ENCODE peak calls at places on chromosomes 2 and 18, in six cellular contexts. D is CD8-positive, alpha-beta T cell; B is pancreas; S is heart right ventricle; F is Panc1; N is HCT116. U is an unnamed sample. For H3K27me3, the result is how much of the 10 kb centered on the place peaks cover.

GRCh38 chr2:64675860-64676259 is 22.1 kb upstream of the SERTAD2 start:
- ATAC-seq in D (peak), B (no peak), S (no peak), F (peak), N (peak), U (no peak)

GRCh38 chr2:38615237-38615636 is 12.5 kb upstream of the HNRNPLL start:
- ATAC-seq in D (no peak), B (no peak), S (no peak), F (no peak), N (no peak), U (no peak)

GRCh38 chr2:179443175-179443574 is 178.5 kb upstream of the SESTD1 start:
- ATAC-seq in D (no peak), B (no peak), S (peak), F (no peak), N (no peak), U (no peak)

GRCh38 chr2:130366720-130367119 is 10.9 kb downstream of the PTPN18 start:
- ATAC-seq in D (no peak), B (peak), S (no peak), F (no peak), N (no peak), U (no peak)

GRCh38 chr2:20443276-20443920 is 3.5 kb upstream of the RHOB start:
- ATAC-seq in D (no peak), B (peak), S (no peak), F (no peak), N (no peak), U (no peak)

GRCh38 chr2:47070920-47071824 is 83.9 kb downstream of the STPG4 start:
- ATAC-seq in D (peak), B (no peak), S (peak), F (no peak), N (no peak), U (peak)

GRCh38 chr2:118124293-118124891 is 36.1 kb downstream of the INSIG2 start:
- ATAC-seq in D (no peak), B (no peak), S (peak), F (no peak), N (no peak), U (no peak)

GRCh38 chr2:199798004-199798403 is 53.0 kb downstream of the FTCDNL1 start:
- ATAC-seq in D (no peak), B (no peak), S (no peak), F (no peak), N (no peak), U (no peak)

GRCh38 chr2:233209117-233209977 is 42.1 kb upstream of the ATG16L1 start:
- ATAC-seq in D (no peak), B (no peak), S (no peak), F (peak), N (peak), U (no peak)

GRCh38 chr2:127154985-127155650 is 48.2 kb upstream of the BIN1 start:
- ATAC-seq in D (no peak), B (no peak), S (peak), F (no peak), N (no peak), U (peak)

GRCh38 chr2:69253033-69253535 is 133.9 kb downstream of the GFPT1 start:
- ATAC-seq in D (no peak), B (no peak), S (no peak), F (peak), N (no peak), U (no peak)

GRCh38 chr2:69248232-69248631 is 138.8 kb downstream of the GFPT1 start:
- ATAC-seq in D (no peak), B (peak), S (no peak), F (peak), N (no peak), U (no peak)

GRCh38 chr2:69250981-69251380 is 136.0 kb downstream of the GFPT1 start:
- ATAC-seq in D (no peak), B (no peak), S (no peak), F (no peak), N (no peak), U (no peak)

GRCh38 chr2:69255760-69256159 is 131.3 kb downstream of the GFPT1 start:
- ATAC-seq in D (no peak), B (no peak), S (no peak), F (no peak), N (no peak), U (no peak)

GRCh38 chr2:69253893-69254292 is 133.1 kb downstream of the GFPT1 start:
- ATAC-seq in D (no peak), B (no peak), S (peak), F (peak), N (no peak), U (peak)
- H3K27ac ChIP-seq in D (no peak), B (no peak), S (peak), F (peak), N (no peak), U (peak)

DNA sequence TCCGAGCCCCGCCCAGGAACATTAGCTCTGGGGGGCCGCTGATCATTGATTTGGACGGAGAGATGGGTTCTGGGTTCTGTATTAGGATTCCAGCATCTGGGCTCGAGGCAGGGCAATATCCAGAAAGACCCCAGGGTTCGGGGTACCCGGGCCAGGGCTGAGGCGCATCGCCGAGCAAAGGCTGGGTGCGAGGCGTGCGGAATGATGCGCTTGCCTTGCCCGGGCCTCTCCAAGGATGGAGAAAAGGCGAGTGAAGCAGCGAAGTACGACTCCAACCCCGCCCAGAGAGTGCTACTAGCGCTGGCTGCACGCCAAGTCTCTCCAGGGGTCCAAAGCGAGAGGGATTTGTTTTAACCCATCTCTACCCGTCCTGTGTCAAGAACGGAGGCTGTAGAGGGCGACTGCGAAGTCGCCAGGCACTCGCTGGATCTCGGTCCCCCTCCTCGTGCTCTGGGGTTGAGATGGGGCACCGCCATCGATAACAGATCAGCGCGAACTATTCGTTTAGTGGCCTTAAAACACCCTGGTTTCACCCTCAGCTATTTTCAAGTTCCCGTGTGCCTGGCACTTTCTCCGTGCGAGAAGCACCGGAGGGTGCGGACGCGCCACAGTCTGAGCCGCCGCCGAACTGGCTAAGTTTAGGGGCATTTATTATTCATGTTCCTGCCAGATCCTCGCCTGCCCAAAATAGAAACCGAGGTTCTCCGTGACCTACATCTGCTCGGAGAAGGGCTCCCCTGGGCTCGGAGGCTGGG is 1.9 kb downstream of the ADCYAP1 start:
- ATAC-seq in D (no peak), B (no peak), S (no peak), F (no peak), N (no peak), U (no peak)
- H3K27me3 ChIP-seq in D (under half), B (under half), S (half or more), F (under half), N (under half), U (half or more)

GRCh38 chr2:219551412-219551811 is 7.6 kb downstream of the TMEM198 start:
- ATAC-seq in D (no peak), B (no peak), S (no peak), F (no peak), N (peak), U (no peak)
- H3K4me3 ChIP-seq in D (no peak), B (no peak), S (no peak), F (peak), N (peak), U (peak)

GRCh38 chr18:2851771-2852170 is 5.0 kb downstream of the EMILIN2 start:
- ATAC-seq in D (no peak), B (no peak), S (no peak), F (no peak), N (no peak), U (no peak)
- H3K27ac ChIP-seq in D (no peak), B (no peak), S (no peak), F (no peak), N (no peak), U (no peak)

DNA sequence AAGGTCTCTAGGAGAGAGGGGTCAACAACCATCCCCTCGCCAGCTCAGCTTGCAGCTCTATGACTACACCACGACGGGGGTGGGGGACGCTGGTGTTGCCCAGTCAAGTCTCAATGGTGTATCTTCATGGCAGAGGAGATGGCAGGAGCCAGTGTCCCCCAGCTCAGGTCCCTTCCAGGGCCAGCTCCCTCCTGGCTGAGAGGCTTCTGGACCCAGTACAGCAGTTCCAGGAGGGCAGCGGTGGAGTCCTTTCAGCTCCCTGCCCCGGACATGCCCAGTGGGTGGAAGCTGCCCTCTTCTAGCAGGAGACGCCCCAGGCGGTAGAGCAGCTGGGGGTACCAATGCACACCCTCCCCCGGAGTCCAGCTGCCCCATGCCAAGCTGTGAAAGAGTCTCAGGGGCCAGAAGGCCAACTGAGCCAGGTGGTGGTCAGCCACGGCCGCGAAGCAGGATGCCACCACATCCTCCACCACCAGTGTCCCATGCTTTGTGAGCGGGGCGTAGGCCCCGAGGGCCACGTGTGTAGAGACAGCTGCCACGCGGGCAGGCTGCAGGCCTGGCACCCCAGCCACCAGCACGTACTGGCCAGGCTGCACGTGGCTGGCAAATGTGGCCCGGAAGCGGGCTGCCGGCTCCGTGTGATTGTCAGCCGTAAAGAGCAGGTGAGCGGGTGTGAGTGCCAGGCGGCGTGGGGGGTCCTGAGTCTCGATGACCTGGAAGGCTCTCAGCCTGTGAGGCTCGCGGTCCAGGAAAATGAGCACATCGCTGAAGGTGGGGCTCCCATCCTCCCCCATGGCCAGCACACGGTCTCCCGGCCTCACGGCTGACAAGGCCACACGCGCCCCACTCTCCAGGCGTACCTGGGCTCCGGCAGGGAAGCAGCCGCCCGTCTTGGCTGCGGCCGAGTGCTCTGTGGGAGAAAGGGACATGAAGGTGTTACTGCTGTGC is 5.5 kb downstream of the IHH start:
- ATAC-seq in D (no peak), B (no peak), S (no peak), F (no peak), N (no peak), U (no peak)
- H3K27me3 ChIP-seq in D (under half), B (under half), S (half or more), F (under half), N (under half), U (half or more)

DNA sequence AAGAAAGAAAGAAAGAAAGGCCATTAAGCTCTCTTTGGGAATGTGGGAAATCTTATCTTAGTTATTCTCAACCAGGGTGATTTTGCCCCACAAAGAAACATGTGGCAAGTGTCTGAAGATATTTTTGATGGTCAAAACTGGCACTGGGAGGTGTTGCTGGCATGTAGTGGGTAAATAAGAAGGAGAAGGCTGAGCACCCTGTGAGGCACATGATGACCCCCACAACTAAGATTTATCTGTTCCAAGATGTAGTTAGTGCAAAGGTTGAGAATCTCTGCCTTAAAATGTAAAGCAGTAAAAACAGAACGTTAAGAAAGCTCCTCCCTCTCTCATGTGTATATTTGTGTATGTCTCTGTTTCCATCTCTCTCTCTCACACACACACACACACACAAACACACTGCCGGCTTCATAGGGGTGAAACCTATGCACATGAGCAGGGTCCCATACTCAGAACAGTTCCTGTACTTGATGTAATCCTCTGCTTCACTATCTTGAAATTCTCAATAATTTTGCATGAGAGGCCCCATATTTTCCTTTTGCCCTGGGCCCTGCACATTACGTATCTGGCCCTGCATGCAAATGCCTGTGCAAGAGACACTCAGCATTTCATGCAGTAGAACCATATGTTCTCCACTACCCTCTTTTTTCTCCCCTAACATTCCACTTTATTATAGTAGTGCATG is 94.3 kb downstream of the MREG start:
- ATAC-seq in D (no peak), B (no peak), S (no peak), F (no peak), N (no peak), U (no peak)
- H3K4me3 ChIP-seq in D (no peak), B (no peak), S (no peak), F (no peak), N (no peak), U (no peak)

GRCh38 chr2:225334524-225334923 is 65.0 kb upstream of the NYAP2 start:
- ATAC-seq in D (no peak), B (peak), S (no peak), F (no peak), N (no peak), U (no peak)

GRCh38 chr2:225340923-225341322 is 58.6 kb upstream of the NYAP2 start:
- ATAC-seq in D (no peak), B (no peak), S (no peak), F (no peak), N (no peak), U (no peak)

GRCh38 chr2:225337183-225337582 is 62.3 kb upstream of the NYAP2 start:
- ATAC-seq in D (no peak), B (no peak), S (no peak), F (no peak), N (no peak), U (no peak)
- H3K27ac ChIP-seq in D (no peak), B (no peak), S (no peak), F (no peak), N (no peak), U (no peak)

GRCh38 chr18:79962835-79963657 is 1.4 kb upstream of the HSBP1L1 start:
- ATAC-seq in D (peak), B (no peak), S (no peak), F (no peak), N (no peak), U (no peak)
- H3K27me3 ChIP-seq in D (under half), B (under half), S (under half), F (under half), N (under half), U (under half)